ENCODE peak calls at places on chromosomes 6 and 20, in eight cellular contexts. N, Y, X, A, B, R, M and G are unnamed samples.

GRCh38 chr6:146014233-146014632 is 14.6 kb upstream of the GRM1 start:
- DNase-seq in N (no peak), Y (no peak), X (no peak), A (no peak), B (no peak), R (no peak), M (no peak), G (no peak)

GRCh38 chr6:71602385-71602949 is 283.9 kb upstream of the RIMS1 start:
- DNase-seq in N (no peak), Y (no peak), X (no peak), A (no peak), B (peak), R (no peak), M (no peak), G (no peak)

GRCh38 chr6:152293404-152293803 is 343.8 kb downstream of the SYNE1 start:
- DNase-seq in N (no peak), Y (no peak), X (no peak), A (no peak), B (no peak), R (peak), M (no peak), G (no peak)

GRCh38 chr20:5077761-5078387 is 41.9 kb downstream of the PCNA start:
- DNase-seq in N (no peak), Y (no peak), X (no peak), A (no peak), B (no peak), R (no peak), M (no peak), G (no peak)

GRCh38 chr6:134689177-134689576 is 260.7 kb downstream of the ALDH8A1 start:
- DNase-seq in N (no peak), Y (no peak), X (no peak), A (no peak), B (no peak), R (peak), M (no peak), G (no peak)

GRCh38 chr6:146864300-146864699 is 265.5 kb downstream of the ADGB start:
- DNase-seq in N (no peak), Y (no peak), X (no peak), A (no peak), B (no peak), R (no peak), M (no peak), G (no peak)

GRCh38 chr6:169250660-169251059 is 3.0 kb downstream of the THBS2 start:
- DNase-seq in N (no peak), Y (no peak), X (no peak), A (no peak), B (peak), R (no peak), M (no peak), G (peak)

GRCh38 chr20:63234693-63235398 is 859 bp upstream of the BIRC7 start:
- DNase-seq in N (no peak), Y (peak), X (no peak), A (no peak), B (no peak), R (no peak), M (no peak), G (no peak)

GRCh38 chr20:25199473-25200265 is 4.2 kb downstream of the ENTPD6 start:
- DNase-seq in N (no peak), Y (no peak), X (no peak), A (no peak), B (no peak), R (no peak), M (no peak), G (no peak)

GRCh38 chr6:170272341-170273065 is 18.4 kb downstream of the DLL1 start:
- DNase-seq in N (no peak), Y (no peak), X (no peak), A (no peak), B (no peak), R (no peak), M (peak), G (no peak)

GRCh38 chr6:163897030-163897429 is 482.5 kb downstream of the QKI start:
- DNase-seq in N (no peak), Y (no peak), X (no peak), A (no peak), B (peak), R (no peak), M (no peak), G (peak)

GRCh38 chr6:38239719-38240451 is 399.8 kb downstream of the BTBD9 start:
- DNase-seq in N (no peak), Y (no peak), X (no peak), A (no peak), B (peak), R (no peak), M (no peak), G (no peak)

GRCh38 chr6:125477141-125477540 is 175.4 kb upstream of the HDDC2 start:
- DNase-seq in N (no peak), Y (no peak), X (no peak), A (no peak), B (no peak), R (no peak), M (no peak), G (no peak)

GRCh38 chr20:19794941-19795340 is 36.9 kb downstream of the RIN2 start:
- DNase-seq in N (no peak), Y (no peak), X (no peak), A (no peak), B (no peak), R (no peak), M (no peak), G (no peak)

GRCh38 chr6:113359155-113360140 is 497.7 kb upstream of the MARCKS start:
- DNase-seq in N (no peak), Y (no peak), X (no peak), A (no peak), B (peak), R (peak), M (no peak), G (no peak)

GRCh38 chr20:45833883-45834796 is 541 bp downstream of the SNX21 start:
- DNase-seq in N (peak), Y (peak), X (peak), A (peak), B (no peak), R (peak), M (peak), G (peak)

GRCh38 chr6:42340516-42340915 is 111.2 kb downstream of the TRERF1 start:
- DNase-seq in N (no peak), Y (no peak), X (no peak), A (no peak), B (no peak), R (no peak), M (no peak), G (no peak)

GRCh38 chr6:42336431-42336830 is 115.3 kb downstream of the TRERF1 start:
- DNase-seq in N (no peak), Y (no peak), X (no peak), A (no peak), B (no peak), R (no peak), M (no peak), G (no peak)

GRCh38 chr6:42339991-42340401 is 111.7 kb downstream of the TRERF1 start:
- DNase-seq in N (peak), Y (no peak), X (no peak), A (no peak), B (no peak), R (no peak), M (no peak), G (no peak)

GRCh38 chr6:42337985-42338572 is 113.6 kb downstream of the TRERF1 start:
- DNase-seq in N (no peak), Y (no peak), X (no peak), A (no peak), B (no peak), R (no peak), M (no peak), G (no peak)

GRCh38 chr6:42338573-42339218 is 113.0 kb downstream of the TRERF1 start:
- DNase-seq in N (no peak), Y (no peak), X (no peak), A (no peak), B (peak), R (no peak), M (no peak), G (no peak)
- TF ChIP-seq CTCF in N (no peak), Y (no peak), X (no peak), A (no peak), B (peak), R (no peak), M (no peak), G (no peak)

GRCh38 chr6:30145818-30146217 is 9.9 kb downstream of the TRIM40 start:
- DNase-seq in N (no peak), Y (no peak), X (no peak), A (no peak), B (no peak), R (no peak), M (no peak), G (no peak)
- TF ChIP-seq CTCF in N (no peak), Y (no peak), X (no peak), A (no peak), B (no peak), R (no peak), M (no peak), G (no peak)

DNA sequence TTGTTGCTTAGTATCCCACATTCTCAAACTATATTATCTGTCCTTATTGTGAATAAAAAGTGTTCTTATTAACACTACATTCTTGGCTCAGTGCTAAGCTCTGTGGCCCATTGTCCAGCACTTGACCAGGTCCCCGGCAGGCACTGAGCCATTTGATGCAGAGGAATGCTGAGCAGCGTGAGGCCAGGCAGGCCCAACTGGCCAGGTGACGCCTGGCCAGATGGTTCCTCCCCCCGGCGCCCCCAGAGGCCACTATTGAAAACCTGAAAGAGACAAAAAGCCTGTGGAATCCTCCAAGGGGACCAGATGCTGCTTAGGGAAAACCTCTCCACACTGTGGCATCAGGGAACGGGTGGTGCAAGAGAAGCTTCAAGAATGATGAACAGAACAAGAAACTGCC is 597.5 kb upstream of the JAG1 start:
- DNase-seq in N (no peak), Y (peak), X (no peak), A (no peak), B (no peak), R (no peak), M (no peak), G (no peak)
- TF ChIP-seq CTCF in N (peak), Y (peak), X (no peak), A (no peak), B (peak), R (no peak), M (no peak), G (no peak)

GRCh38 chr6:116096979-116097816 is 3.5 kb upstream of the NT5DC1 start:
- DNase-seq in N (no peak), Y (no peak), X (no peak), A (no peak), B (no peak), R (no peak), M (no peak), G (no peak)
- TF ChIP-seq CTCF in N (peak), Y (peak), X (peak), A (peak), B (peak), R (peak), M (peak), G (peak)

GRCh38 chr6:161442381-161442858 is 168.6 kb upstream of the AGPAT4 start:
- DNase-seq in N (no peak), Y (no peak), X (no peak), A (no peak), B (no peak), R (no peak), M (no peak), G (no peak)

GRCh38 chr6:161446296-161446925 is 172.6 kb upstream of the AGPAT4 start:
- DNase-seq in N (no peak), Y (no peak), X (no peak), A (no peak), B (no peak), R (no peak), M (no peak), G (no peak)

GRCh38 chr6:161444966-161445799 is 171.3 kb upstream of the AGPAT4 start:
- DNase-seq in N (no peak), Y (no peak), X (no peak), A (no peak), B (no peak), R (no peak), M (no peak), G (no peak)

GRCh38 chr6:161443868-161444267 is 170.0 kb upstream of the AGPAT4 start:
- DNase-seq in N (no peak), Y (peak), X (no peak), A (no peak), B (no peak), R (peak), M (no peak), G (no peak)

GRCh38 chr6:161444464-161444863 is 170.6 kb upstream of the AGPAT4 start:
- DNase-seq in N (no peak), Y (peak), X (no peak), A (no peak), B (no peak), R (no peak), M (no peak), G (no peak)
- TF ChIP-seq CTCF in N (no peak), Y (peak), X (no peak), A (no peak), B (no peak), R (no peak), M (no peak), G (peak)

DNA sequence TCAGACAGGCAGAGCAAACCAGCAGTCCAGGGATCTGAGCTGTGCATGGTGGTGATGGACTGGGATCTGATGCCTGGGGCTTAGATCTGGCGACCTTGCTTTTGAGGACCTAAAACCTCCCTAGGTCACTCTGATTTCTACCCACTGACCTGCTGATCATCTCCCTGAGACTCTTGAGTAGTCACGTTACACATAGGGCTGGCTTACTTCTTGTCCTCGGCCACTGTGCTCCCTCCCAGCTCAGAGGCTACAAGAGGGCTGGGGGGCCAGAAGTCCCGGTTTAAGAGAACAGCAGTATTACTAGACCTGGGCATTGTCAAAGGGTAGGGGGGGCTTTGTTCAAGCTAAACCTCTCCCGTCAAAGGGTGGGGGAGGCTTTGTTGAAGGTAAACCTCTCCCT is 5.5 kb downstream of the DYNLT1 start:
- DNase-seq in N (no peak), Y (no peak), X (no peak), A (no peak), B (no peak), R (no peak), M (no peak), G (peak)
- TF ChIP-seq CTCF in N (no peak), Y (no peak), X (no peak), A (no peak), B (no peak), R (no peak), M (no peak), G (no peak)

GRCh38 chr6:90497411-90497810 is 89.5 kb downstream of the MAP3K7 start:
- DNase-seq in N (no peak), Y (no peak), X (no peak), A (no peak), B (no peak), R (no peak), M (no peak), G (no peak)
- TF ChIP-seq CTCF in N (peak), Y (no peak), X (no peak), A (no peak), B (no peak), R (no peak), M (no peak), G (no peak)

GRCh38 chr6:40874495-40874894 is 164.5 kb downstream of the UNC5CL start:
- DNase-seq in N (no peak), Y (peak), X (no peak), A (no peak), B (no peak), R (no peak), M (no peak), G (no peak)
- TF ChIP-seq CTCF in N (no peak), Y (peak), X (no peak), A (no peak), B (no peak), R (no peak), M (no peak), G (no peak)

GRCh38 chr6:150006961-150007464 is 18.3 kb downstream of the RAET1L start:
- DNase-seq in N (peak), Y (peak), X (no peak), A (no peak), B (no peak), R (no peak), M (no peak), G (peak)
- TF ChIP-seq CTCF in N (peak), Y (peak), X (peak), A (no peak), B (peak), R (peak), M (peak), G (no peak)